ENCODE peak calls at places on chromosomes 4 and X, in four cellular contexts. One of them, this sample, is unnamed.
A peak's percentile ranks its signal among the peaks of the same experiment; 100 is the strongest.

GRCh38 chr4:610411-611261 is 14.7 kb upstream of the PDE6B start:
- DNase-seq in left lung: no peak
- DNase-seq in MM.1S: no peak
- DNase-seq in left ventricle myocardium inferior: peak; percentile 3
- DNase-seq in this sample: no peak

GRCh38 chr4:76007089-76007559 is at the start of gene CXCL9:
- DNase-seq in MM.1S: no peak
- DNase-seq in left lung: no peak
- DNase-seq in left ventricle myocardium inferior: no peak
- DNase-seq in this sample: no peak

GRCh38 chrX:56764975-56765791 is 36.1 kb downstream of the NBDY start:
- DNase-seq in left lung: no peak
- DNase-seq in MM.1S: peak; percentile 64
- DNase-seq in left ventricle myocardium inferior: no peak
- DNase-seq in this sample: no peak

GRCh38 chr4:20337261-20337664 is 85.6 kb downstream of the SLIT2 start:
- DNase-seq in left ventricle myocardium inferior: no peak
- DNase-seq in left lung: no peak
- DNase-seq in MM.1S: no peak
- DNase-seq in this sample: no peak

GRCh38 chr4:663438-664428 is 10.3 kb downstream of the ATP5ME start:
- DNase-seq in MM.1S: no peak
- DNase-seq in left ventricle myocardium inferior: peak; percentile 54
- DNase-seq in left lung: peak; percentile 92
- DNase-seq in this sample: no peak

GRCh38 chrX:16873106-16873505 is 2.9 kb upstream of the RBBP7 start:
- DNase-seq in left lung: no peak
- DNase-seq in left ventricle myocardium inferior: no peak
- DNase-seq in MM.1S: no peak
- DNase-seq in this sample: no peak

GRCh38 chr4:20618010-20618409 is 82.2 kb upstream of the PACRGL start:
- DNase-seq in MM.1S: no peak
- DNase-seq in left ventricle myocardium inferior: peak; percentile 27
- DNase-seq in left lung: no peak
- DNase-seq in this sample: no peak

GRCh38 chr4:18318682-18319410 is 297.3 kb upstream of the LCORL start:
- DNase-seq in left lung: peak; percentile 75
- DNase-seq in MM.1S: no peak
- DNase-seq in left ventricle myocardium inferior: peak; percentile 16
- DNase-seq in this sample: no peak

GRCh38 chr4:98932539-98932938 is 3.6 kb upstream of the EIF4E start:
- DNase-seq in left lung: no peak
- DNase-seq in left ventricle myocardium inferior: no peak
- DNase-seq in MM.1S: peak; percentile 48
- DNase-seq in this sample: no peak

GRCh38 chrX:100995469-100995868 is 26.0 kb downstream of the ARL13A start:
- DNase-seq in left ventricle myocardium inferior: no peak
- DNase-seq in left lung: no peak
- DNase-seq in MM.1S: no peak
- DNase-seq in this sample: no peak

GRCh38 chr4:165398570-165398969 is 19.8 kb downstream of the CPE start:
- DNase-seq in left ventricle myocardium inferior: no peak
- DNase-seq in MM.1S: no peak
- DNase-seq in left lung: no peak
- DNase-seq in this sample: no peak

GRCh38 chrX:47191331-47191730 is 2.3 kb upstream of the UBA1 start:
- DNase-seq in left lung: no peak
- DNase-seq in MM.1S: peak; percentile 55
- DNase-seq in left ventricle myocardium inferior: no peak
- DNase-seq in this sample: no peak

GRCh38 chrX:149830192-149830873 is 48.6 kb downstream of the MAGEA9 start:
- DNase-seq in left ventricle myocardium inferior: no peak
- DNase-seq in MM.1S: no peak
- DNase-seq in left lung: no peak
- DNase-seq in this sample: no peak

GRCh38 chrX:41862562-41863184 is 60.7 kb downstream of the CASK start:
- DNase-seq in MM.1S: no peak
- DNase-seq in left ventricle myocardium inferior: no peak
- DNase-seq in left lung: no peak
- DNase-seq in this sample: no peak
- H3K4me3 ChIP-seq in MM.1S: no peak overlapping the region
- H3K4me3 ChIP-seq in left ventricle myocardium inferior: no peak overlapping the region
- H3K4me3 ChIP-seq in left lung: no peak overlapping the region
- H3K4me3 ChIP-seq in this sample: no peak overlapping the region

DNA sequence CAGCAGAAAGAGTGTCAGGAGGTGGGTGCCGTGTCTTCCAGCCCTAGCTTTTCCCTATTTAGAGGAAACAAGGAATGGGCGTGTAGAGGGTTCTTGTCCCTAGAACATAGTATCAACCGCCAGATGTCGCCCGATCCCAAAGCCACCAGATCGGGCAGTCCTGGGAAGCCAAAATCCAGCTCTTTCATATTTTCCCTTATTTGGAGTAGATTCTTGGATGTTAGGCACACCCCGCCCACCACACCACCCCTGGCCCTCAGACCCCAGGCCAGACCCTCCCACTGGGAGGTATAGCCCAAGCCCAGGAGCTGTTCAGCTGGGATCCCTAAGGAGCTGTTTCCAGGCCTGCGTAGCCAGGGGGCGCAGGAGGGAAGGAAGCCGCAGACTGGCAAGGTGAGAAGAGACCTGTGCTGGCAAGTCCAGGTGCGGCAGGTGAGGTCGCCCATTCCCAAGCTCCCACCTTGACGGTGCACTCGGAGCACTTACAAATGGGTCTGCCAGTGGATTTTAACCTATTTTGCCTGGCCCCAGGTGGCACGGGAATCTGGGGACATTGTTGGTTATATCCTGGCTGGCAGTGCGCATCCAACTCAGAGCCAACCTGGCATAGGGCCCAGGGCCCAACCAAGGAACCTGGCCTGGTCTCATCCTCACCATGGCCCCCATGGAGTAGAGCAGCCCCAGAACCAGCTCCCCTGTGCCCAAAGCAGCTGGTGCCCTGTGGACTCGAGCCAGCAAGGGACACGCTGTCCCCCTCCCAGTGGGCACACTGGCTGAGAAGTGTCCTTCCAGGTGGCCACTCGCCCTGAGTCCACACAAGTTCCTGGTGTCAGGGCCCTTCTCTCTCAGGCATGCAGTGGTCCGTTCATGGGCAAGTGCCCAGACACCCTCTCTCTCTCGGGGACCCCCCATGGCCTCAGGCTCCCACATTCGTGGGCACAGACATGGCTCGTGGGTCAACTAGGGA is 811 bp downstream of the FLNA start:
- DNase-seq in left lung: no peak
- DNase-seq in MM.1S: no peak
- DNase-seq in left ventricle myocardium inferior: peak; percentile 41
- DNase-seq in this sample: no peak
- H3K9me3 ChIP-seq in left lung: no peaks in the 10 kb centered on the region
- H3K9me3 ChIP-seq in MM.1S: no peaks in the 10 kb centered on the region
- H3K9me3 ChIP-seq in left ventricle myocardium inferior: no peaks in the 10 kb centered on the region
- H3K9me3 ChIP-seq in this sample: no peaks in the 10 kb centered on the region

DNA sequence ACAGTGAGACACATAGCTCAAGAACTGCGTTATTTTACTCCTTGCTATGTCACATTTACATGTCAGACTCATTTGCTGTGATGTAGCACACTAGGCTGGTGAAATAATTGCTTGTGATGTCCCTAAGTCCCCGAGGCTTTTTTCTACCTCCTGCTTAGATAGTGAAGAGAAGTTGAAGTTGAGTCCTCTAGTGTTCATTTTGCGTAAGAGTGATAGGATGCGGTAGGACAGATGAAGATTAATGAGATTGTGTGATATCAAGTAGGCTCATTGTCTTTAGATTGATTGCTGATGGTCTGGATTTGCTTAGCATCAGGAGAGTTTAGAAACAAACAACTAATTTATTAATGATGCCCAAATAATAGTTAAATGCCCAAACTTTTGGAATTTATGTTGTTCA is 173.6 kb upstream of the NUDT6 start:
- DNase-seq in MM.1S: no peak
- DNase-seq in left ventricle myocardium inferior: no peak
- DNase-seq in left lung: no peak
- DNase-seq in this sample: no peak
- TF ChIP-seq CTCF in MM.1S: peak; percentile 6
- TF ChIP-seq CTCF in left ventricle myocardium inferior: no peak
- TF ChIP-seq CTCF in left lung: no peak
- TF ChIP-seq CTCF in this sample: no peak

DNA sequence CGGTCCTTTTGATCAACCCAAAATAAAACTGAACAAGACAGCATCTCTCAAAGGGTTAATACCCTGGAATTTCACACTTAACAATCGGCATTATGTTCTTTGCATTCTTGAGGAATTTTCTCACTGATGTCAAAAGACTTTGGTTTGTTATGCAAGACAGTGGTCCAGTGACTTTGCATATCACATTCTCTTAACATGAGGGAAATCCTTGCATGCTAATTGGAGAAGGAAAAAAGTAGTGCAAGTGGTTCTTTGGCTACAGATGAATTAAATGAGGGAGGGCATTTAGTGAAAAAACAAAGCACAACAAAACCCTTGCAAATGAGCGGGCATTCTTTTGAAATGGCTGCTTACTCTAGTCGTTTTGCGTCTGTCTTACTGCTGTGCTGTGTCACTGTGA is 105.1 kb upstream of the LIMCH1 start:
- DNase-seq in left lung: no peak
- DNase-seq in left ventricle myocardium inferior: no peak
- DNase-seq in MM.1S: no peak
- DNase-seq in this sample: no peak
- H3K4me3 ChIP-seq in left lung: no peak overlapping the region
- H3K4me3 ChIP-seq in left ventricle myocardium inferior: no peak overlapping the region
- H3K4me3 ChIP-seq in MM.1S: no peak overlapping the region
- H3K4me3 ChIP-seq in this sample: no peak overlapping the region

This sample was measured in thoracic aorta.